ENCODE peak calls at places on chromosomes 16 and 17, in ten cellular contexts. One of them, this sample, is unnamed.

GRCh38 chr17:74063439-74063838 is 140.0 kb upstream of the RPL38 start:
- DNase-seq in NCI-H187: no peak
- DNase-seq in COR-L47: no peak
- DNase-seq in tibial nerve: no peak
- DNase-seq in NCI-H1092: no peak
- DNase-seq in ELR: no peak
- DNase-seq in NCI-H345: no peak
- DNase-seq in kidney: no peak
- DNase-seq in EL: no peak
- DNase-seq in C1 segment of cervical spinal cord: no peak
- DNase-seq in this sample: no peak

GRCh38 chr16:29784901-29785500 is 5.5 kb upstream of the KIF22 start:
- DNase-seq in NCI-H187: no peak
- DNase-seq in COR-L47: no peak
- DNase-seq in tibial nerve: no peak
- DNase-seq in NCI-H1092: no peak
- DNase-seq in ELR: peak
- DNase-seq in NCI-H345: no peak
- DNase-seq in kidney: peak
- DNase-seq in EL: peak
- DNase-seq in C1 segment of cervical spinal cord: peak
- DNase-seq in this sample: no peak

GRCh38 chr16:3065069-3065741 is at the start of gene IL32:
- DNase-seq in NCI-H187: no peak
- DNase-seq in COR-L47: no peak
- DNase-seq in tibial nerve: no peak
- DNase-seq in NCI-H1092: no peak
- DNase-seq in ELR: peak
- DNase-seq in NCI-H345: no peak
- DNase-seq in kidney: peak
- DNase-seq in EL: peak
- DNase-seq in C1 segment of cervical spinal cord: no peak
- DNase-seq in this sample: no peak

GRCh38 chr16:28981517-28981916 is 3.3 kb upstream of the LAT start:
- DNase-seq in NCI-H187: no peak
- DNase-seq in COR-L47: no peak
- DNase-seq in tibial nerve: no peak
- DNase-seq in NCI-H1092: no peak
- DNase-seq in ELR: peak
- DNase-seq in NCI-H345: no peak
- DNase-seq in kidney: no peak
- DNase-seq in EL: no peak
- DNase-seq in C1 segment of cervical spinal cord: no peak
- DNase-seq in this sample: no peak

GRCh38 chr17:18950944-18951905 is 740 bp upstream of the SLC5A10 start:
- DNase-seq in NCI-H187: no peak
- DNase-seq in COR-L47: no peak
- DNase-seq in tibial nerve: no peak
- DNase-seq in NCI-H1092: no peak
- DNase-seq in ELR: no peak
- DNase-seq in NCI-H345: no peak
- DNase-seq in kidney: peak
- DNase-seq in EL: no peak
- DNase-seq in C1 segment of cervical spinal cord: no peak
- DNase-seq in this sample: no peak

GRCh38 chr16:12504312-12504711 is 299.4 kb downstream of the CPPED1 start:
- DNase-seq in NCI-H187: no peak
- DNase-seq in COR-L47: no peak
- DNase-seq in tibial nerve: no peak
- DNase-seq in NCI-H1092: peak
- DNase-seq in ELR: no peak
- DNase-seq in NCI-H345: peak
- DNase-seq in kidney: no peak
- DNase-seq in EL: no peak
- DNase-seq in C1 segment of cervical spinal cord: no peak
- DNase-seq in this sample: no peak

GRCh38 chr17:75856062-75856681 is 1.0 kb upstream of the WBP2 start:
- DNase-seq in NCI-H187: no peak
- DNase-seq in COR-L47: no peak
- DNase-seq in tibial nerve: peak
- DNase-seq in NCI-H1092: no peak
- DNase-seq in ELR: peak
- DNase-seq in NCI-H345: peak
- DNase-seq in kidney: no peak
- DNase-seq in EL: peak
- DNase-seq in C1 segment of cervical spinal cord: peak
- DNase-seq in this sample: no peak

GRCh38 chr17:16909887-16910286 is 62.0 kb downstream of the TNFRSF13B start:
- DNase-seq in NCI-H187: no peak
- DNase-seq in COR-L47: no peak
- DNase-seq in tibial nerve: no peak
- DNase-seq in NCI-H1092: no peak
- DNase-seq in ELR: no peak
- DNase-seq in NCI-H345: no peak
- DNase-seq in kidney: no peak
- DNase-seq in EL: no peak
- DNase-seq in C1 segment of cervical spinal cord: no peak
- DNase-seq in this sample: no peak

This sample was measured in substantia nigra.